ENCODE peak calls at places on chromosomes 4 and X, in four cellular contexts. R, T, B and X are unnamed samples. For H3K36me3, the result is how much of the 10 kb centered on the place peaks cover.

GRCh38 chrX:119760026-119760902 is 1.9 kb downstream of the SOWAHD start:
- DNase-seq in R (no peak), T (no peak), B (no peak), X (no peak)

GRCh38 chr4:184951668-184952160 is 66.6 kb upstream of the HELT start:
- DNase-seq in R (no peak), T (no peak), B (no peak), X (no peak)

GRCh38 chr4:101277661-101278060 is 69.7 kb downstream of the PPP3CA start:
- DNase-seq in R (peak), T (no peak), B (peak), X (no peak)

GRCh38 chr4:73704314-73705055 is 35.9 kb upstream of the CXCL8 start:
- DNase-seq in R (peak), T (peak), B (peak), X (peak)

GRCh38 chrX:105451426-105451825 is 230.9 kb upstream of the TEX13A start:
- DNase-seq in R (peak), T (no peak), B (no peak), X (no peak)

GRCh38 chr4:48129307-48130014 is 4.6 kb downstream of the TXK start:
- DNase-seq in R (no peak), T (peak), B (peak), X (no peak)

GRCh38 chr4:33841120-33841519 is 2403.2 kb downstream of the ARAP2 start:
- DNase-seq in R (no peak), T (no peak), B (no peak), X (no peak)

GRCh38 chrX:39955621-39956020 is 142.1 kb downstream of the BCOR start:
- DNase-seq in R (no peak), T (no peak), B (no peak), X (no peak)

GRCh38 chr4:94689155-94689554 is 68.6 kb upstream of the BMPR1B start:
- DNase-seq in R (no peak), T (no peak), B (no peak), X (no peak)

GRCh38 chr4:186554890-186555827 is at the start of gene MTNR1A:
- DNase-seq in R (peak), T (no peak), B (peak), X (no peak)

GRCh38 chrX:107626916-107627315 is 1.4 kb upstream of the PRPS1 start:
- DNase-seq in R (no peak), T (no peak), B (no peak), X (no peak)

GRCh38 chrX:70755850-70756249 is 152.7 kb downstream of the TEX11 start:
- DNase-seq in R (no peak), T (no peak), B (no peak), X (no peak)

GRCh38 chr4:18869166-18869565 is 847.6 kb upstream of the LCORL start:
- DNase-seq in R (no peak), T (no peak), B (no peak), X (no peak)

GRCh38 chr4:184977747-184978146 is 40.5 kb upstream of the HELT start:
- DNase-seq in R (no peak), T (no peak), B (no peak), X (no peak)

GRCh38 chr4:47531954-47532321 is 46.9 kb downstream of the ATP10D start:
- DNase-seq in R (no peak), T (no peak), B (no peak), X (no peak)

GRCh38 chr4:19293080-19293479 is 958.6 kb upstream of the SLIT2 start:
- DNase-seq in R (no peak), T (no peak), B (no peak), X (no peak)

GRCh38 chr4:47235721-47236120 is 204.4 kb downstream of the GABRB1 start:
- DNase-seq in R (no peak), T (no peak), B (peak), X (no peak)

GRCh38 chr4:97759785-97760184 is 383.5 kb downstream of the STPG2 start:
- DNase-seq in R (no peak), T (no peak), B (no peak), X (no peak)

GRCh38 chr4:75514949-75515612 is 808 bp downstream of the THAP6 start:
- DNase-seq in R (no peak), T (no peak), B (no peak), X (no peak)

GRCh38 chr4:189807031-189807430 is 133.6 kb upstream of the FRG1 start:
- DNase-seq in R (no peak), T (no peak), B (no peak), X (no peak)

GRCh38 chrX:72105436-72105835 is 26.3 kb downstream of the RTL5 start:
- DNase-seq in R (no peak), T (no peak), B (no peak), X (no peak)

GRCh38 chr4:185987976-185988627 is 80.9 kb upstream of the TLR3 start:
- DNase-seq in R (no peak), T (no peak), B (peak), X (no peak)

GRCh38 chr4:47840291-47840690 is 2.4 kb upstream of the CORIN start:
- DNase-seq in R (no peak), T (no peak), B (no peak), X (no peak)

GRCh38 chrX:97310373-97310772 is 426.7 kb downstream of the RPA4 start:
- DNase-seq in R (no peak), T (no peak), B (peak), X (no peak)

GRCh38 chr4:7964890-7965662 is 25.4 kb upstream of the AFAP1 start:
- DNase-seq in R (peak), T (no peak), B (peak), X (no peak)

GRCh38 chrX:41045960-41046567 is 39.2 kb upstream of the USP9X start:
- DNase-seq in R (peak), T (no peak), B (peak), X (no peak)

GRCh38 chr4:150152764-150153163 is 74.5 kb downstream of the DCLK2 start:
- DNase-seq in R (peak), T (no peak), B (peak), X (no peak)

GRCh38 chr4:140154572-140154891 is 548 bp upstream of the MAML3 start:
- DNase-seq in R (no peak), T (no peak), B (no peak), X (no peak)

GRCh38 chrX:68114573-68115199 is 318.6 kb downstream of the OPHN1 start:
- DNase-seq in R (peak), T (no peak), B (peak), X (no peak)

GRCh38 chr4:159608434-159608833 is 505.6 kb downstream of the RAPGEF2 start:
- DNase-seq in R (no peak), T (no peak), B (peak), X (no peak)

GRCh38 chrX:53288173-53288572 is 6.8 kb upstream of the IQSEC2 start:
- DNase-seq in R (peak), T (no peak), B (peak), X (no peak)

GRCh38 chr4:185033072-185033471 is 14.8 kb downstream of the HELT start:
- DNase-seq in R (no peak), T (no peak), B (no peak), X (no peak)

GRCh38 chr4:112604590-112604989 is 32.1 kb downstream of the ZGRF1 start:
- DNase-seq in R (peak), T (peak), B (peak), X (peak)

GRCh38 chrX:133981908-133982307 is 3.5 kb downstream of the GPC3 start:
- DNase-seq in R (no peak), T (no peak), B (no peak), X (no peak)
- TF ChIP-seq CTCF in R (no peak), T (no peak), B (no peak), X (no peak)

DNA sequence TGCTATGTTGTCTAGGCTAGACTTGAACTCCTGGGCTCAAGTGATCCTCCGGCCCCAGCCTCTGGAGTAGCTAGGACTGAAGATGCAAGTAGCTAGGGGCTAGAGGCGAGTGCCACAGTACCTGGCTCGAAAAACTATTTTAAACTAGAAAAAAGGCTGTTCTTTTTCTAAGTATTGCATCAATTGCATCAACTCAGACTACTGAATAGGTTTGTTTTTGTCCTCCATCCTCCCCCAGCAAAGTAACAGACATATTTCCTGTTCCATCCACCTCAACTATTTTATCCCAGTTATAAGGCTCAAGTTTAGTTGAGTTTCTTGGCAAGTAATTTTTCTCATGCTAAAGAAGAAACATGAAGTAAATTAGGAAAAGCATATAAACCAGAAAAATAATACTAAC is 4.1 kb downstream of the SH3RF1 start:
- DNase-seq in R (no peak), T (no peak), B (no peak), X (no peak)
- H3K36me3 ChIP-seq in R (under half), T (under half), B (under half), X (under half)

DNA sequence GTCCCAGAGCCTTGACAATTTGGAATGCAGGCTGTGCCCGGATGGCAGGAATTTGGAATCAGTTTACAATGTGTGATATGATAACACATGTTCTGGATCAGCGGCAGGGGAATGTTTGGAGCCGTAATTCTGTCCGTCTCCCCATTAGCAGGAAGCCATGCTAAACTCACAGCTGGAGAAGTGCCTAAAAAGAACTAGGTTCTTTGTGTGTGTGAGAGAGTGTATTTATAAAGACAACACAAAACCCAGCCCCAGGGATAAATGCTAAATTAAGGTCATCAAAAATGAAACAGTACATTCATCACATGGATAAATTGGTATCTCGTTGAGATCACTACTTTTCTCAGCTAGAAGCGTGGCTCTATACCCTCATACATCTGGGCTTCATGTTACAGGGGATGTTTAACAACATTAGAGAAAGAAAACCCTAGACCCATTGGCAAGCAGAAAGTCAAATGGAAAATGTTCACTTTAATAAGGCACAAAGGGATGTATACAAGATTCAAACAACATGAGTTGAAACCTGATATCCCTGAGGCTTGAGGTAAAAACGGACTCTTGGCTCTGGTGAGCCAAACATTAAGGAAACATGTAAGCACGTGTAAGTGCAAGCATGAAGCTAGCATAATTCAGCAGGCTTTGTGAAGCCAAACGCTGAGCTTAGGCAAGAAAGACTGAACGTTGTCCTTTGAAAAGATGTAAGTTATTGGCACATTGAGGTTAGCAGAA is 18.0 kb upstream of the TMEM131L start:
- DNase-seq in R (peak), T (no peak), B (peak), X (no peak)
- H3K4me3 ChIP-seq in R (peak), T (no peak), B (no peak), X (no peak)

DNA sequence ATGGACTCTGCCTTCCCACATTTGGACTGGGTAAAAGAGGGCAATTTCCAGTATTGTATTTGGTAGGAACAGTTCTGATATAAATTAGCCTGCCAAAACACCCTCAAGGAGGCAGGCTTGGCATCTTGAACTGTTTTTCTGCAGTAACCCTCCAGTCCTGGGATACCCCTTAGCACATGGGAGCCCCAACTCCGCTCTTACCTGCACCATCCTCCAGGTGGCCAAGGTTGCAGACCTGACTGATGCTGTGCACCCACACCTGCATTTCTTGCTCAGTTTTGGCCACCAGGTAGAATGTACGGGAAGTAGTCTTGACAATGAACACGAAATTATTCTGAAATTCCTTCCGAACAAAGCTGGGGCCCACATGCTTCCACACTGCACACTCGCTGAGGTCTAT is 35.1 kb downstream of the GAB3 start:
- DNase-seq in R (no peak), T (no peak), B (no peak), X (no peak)
- TF ChIP-seq CTCF in R (no peak), T (no peak), B (no peak), X (no peak)

GRCh38 chr4:3777669-3778068 is 11.5 kb downstream of the ADRA2C start:
- DNase-seq in R (no peak), T (no peak), B (no peak), X (no peak)
- H3K36me3 ChIP-seq in R (under half), T (under half), B (under half), X (under half)

DNA sequence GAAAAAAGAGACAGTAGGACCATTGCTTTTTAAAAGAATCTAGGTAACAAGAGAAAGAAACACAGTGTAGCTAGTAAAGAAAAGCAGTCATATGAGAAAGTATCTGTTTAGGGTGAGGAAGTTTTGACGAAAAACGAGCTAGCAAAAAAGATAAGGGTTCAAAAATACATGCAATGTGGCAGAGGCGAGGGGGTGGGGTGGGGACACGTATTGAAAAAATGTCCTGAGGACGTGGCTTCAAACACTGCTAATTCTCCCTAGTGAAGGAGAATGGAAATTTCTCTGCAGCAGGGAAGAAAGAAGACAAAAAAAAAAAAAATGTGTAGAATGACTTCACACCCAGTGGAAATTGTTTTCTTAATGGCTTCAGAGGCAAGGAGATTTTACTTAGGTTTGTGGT is 856.4 kb upstream of the INTU start:
- DNase-seq in R (no peak), T (no peak), B (peak), X (no peak)
- H3K4me3 ChIP-seq in R (no peak), T (no peak), B (no peak), X (no peak)

GRCh38 chr4:183099537-183100297 is 660 bp downstream of the WWC2 start:
- DNase-seq in R (no peak), T (peak), B (no peak), X (no peak)
- TF ChIP-seq CTCF in R (no peak), T (no peak), B (peak), X (no peak)

GRCh38 chrX:153868576-153869472 is 17.1 kb downstream of the L1CAM start:
- DNase-seq in R (no peak), T (no peak), B (no peak), X (no peak)

GRCh38 chrX:153871451-153871850 is 14.5 kb downstream of the L1CAM start:
- DNase-seq in R (no peak), T (no peak), B (no peak), X (no peak)

GRCh38 chrX:153870791-153871360 is 15.1 kb downstream of the L1CAM start:
- DNase-seq in R (no peak), T (no peak), B (no peak), X (no peak)

GRCh38 chrX:153869473-153870287 is 16.3 kb downstream of the L1CAM start:
- DNase-seq in R (no peak), T (no peak), B (no peak), X (no peak)

DNA sequence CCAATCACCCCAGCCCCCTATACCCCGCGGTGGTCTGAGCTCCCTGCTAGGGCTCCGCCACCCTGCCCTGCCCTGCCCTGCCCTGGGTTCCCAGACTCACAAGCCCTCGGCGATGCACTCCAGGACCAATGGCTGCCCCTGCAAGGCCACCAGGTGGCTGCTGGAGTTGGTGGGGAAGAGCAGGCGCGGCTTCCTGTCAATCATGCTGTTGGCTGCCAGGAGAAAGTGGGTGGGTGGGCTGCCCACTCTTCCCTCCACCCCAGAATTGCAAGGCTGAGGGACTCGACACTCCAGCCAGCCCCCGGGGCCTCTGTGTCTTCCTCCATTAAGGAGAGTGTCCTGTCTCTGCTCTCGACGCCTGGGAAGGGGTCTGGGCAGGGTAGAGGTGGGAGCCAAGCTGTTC is 15.7 kb downstream of the L1CAM start:
- DNase-seq in R (no peak), T (no peak), B (no peak), X (no peak)
- H3K36me3 ChIP-seq in R (under half), T (under half), B (under half), X (under half)

GRCh38 chr4:10593130-10593529 is 91.4 kb downstream of the CLNK start:
- DNase-seq in R (no peak), T (no peak), B (no peak), X (no peak)
- H3K4me3 ChIP-seq in R (no peak), T (no peak), B (no peak), X (no peak)